ENCODE peak calls at places on chromosomes 5 and 9, in eight cellular contexts. L is SK-N-SH treated with all-trans-retinoic acid at 6 μM for 48 hours; W is mucosa of descending colon; M is left lung; V is T-cell; H is activated naive CD8-positive, alpha-beta T cell treated with anti-CD3 and anti-CD28 coated beads, Interleukin-2, amount 50 U/mL, for 24 hours; S is stimulated activated naive CD8-positive, alpha-beta T cell treated with anti-CD3 and anti-CD28 coated beads, Interleukin-15, amount 100 ng/mL, for 72 hours; Y is right cardiac atrium. N is an unnamed sample.

GRCh38 chr5:123937230-123937629 is 425.3 kb downstream of the CSNK1G3 start:
- ATAC-seq in Y (peak; percentile 53), S (no peak), H (no peak), M (peak; percentile 43), W (peak; percentile 41), V (no peak), L (peak; percentile 27), N (no peak)

GRCh38 chr9:22990349-22990748 is 543.7 kb downstream of the DMRTA1 start:
- ATAC-seq in M (no peak), S (no peak), H (no peak), Y (no peak), L (no peak), W (no peak), V (no peak), N (no peak)

GRCh38 chr5:151384106-151384505 is 36.7 kb upstream of the SLC36A2 start:
- ATAC-seq in V (no peak), L (no peak), S (no peak), M (peak; percentile 70), Y (no peak), H (no peak), W (no peak), N (no peak)

GRCh38 chr9:3898371-3899218 is 372.8 kb upstream of the RFX3 start:
- ATAC-seq in L (no peak), M (peak; percentile 58), S (no peak), Y (peak; percentile 76), V (no peak), W (peak; percentile 57), H (no peak), N (no peak)

GRCh38 chr5:109936996-109937395 is 247.3 kb downstream of the MAN2A1 start:
- ATAC-seq in Y (no peak), V (no peak), H (peak; percentile 62), M (no peak), W (no peak), L (no peak), S (peak; percentile 65), N (no peak)

GRCh38 chr9:2215941-2216441 is 200.8 kb downstream of the SMARCA2 start:
- ATAC-seq in M (no peak), W (no peak), Y (no peak), V (no peak), H (no peak), S (no peak), L (no peak), N (no peak)

GRCh38 chr5:143542798-143543144 is 139.3 kb upstream of the NR3C1 start:
- ATAC-seq in V (no peak), H (no peak), S (no peak), L (peak; percentile 20), Y (peak; percentile 26), W (no peak), M (no peak), N (no peak)

GRCh38 chr9:90141723-90142122 is 500.9 kb downstream of the DIRAS2 start:
- ATAC-seq in H (no peak), M (peak; percentile 85), Y (no peak), W (peak; percentile 54), V (no peak), L (no peak), S (no peak), N (no peak)

GRCh38 chr5:139740993-139741672 is 54.5 kb upstream of the PSD2 start:
- ATAC-seq in H (no peak), V (no peak), L (no peak), Y (no peak), W (no peak), S (no peak), M (no peak), N (no peak)

GRCh38 chr5:103295871-103296270 is 37.3 kb downstream of the MACIR start:
- ATAC-seq in M (no peak), W (no peak), L (no peak), S (no peak), H (no peak), V (no peak), Y (no peak), N (no peak)

GRCh38 chr9:107163370-107163769 is 119.7 kb upstream of the RAD23B start:
- ATAC-seq in S (no peak), H (no peak), L (no peak), V (no peak), Y (no peak), W (no peak), M (no peak), N (no peak)

GRCh38 chr5:169628891-169629290 is 8.2 kb upstream of the DOCK2 start:
- ATAC-seq in Y (no peak), H (no peak), M (no peak), W (no peak), L (no peak), V (no peak), S (no peak), N (no peak)

GRCh38 chr9:89351584-89351983 is 33.3 kb downstream of the SECISBP2 start:
- ATAC-seq in W (peak; percentile 12), L (no peak), V (no peak), M (peak; percentile 18), H (no peak), S (no peak), Y (peak; percentile 9), N (no peak)

GRCh38 chr5:147431586-147431985 is 78.3 kb downstream of the DPYSL3 start:
- ATAC-seq in H (no peak), S (no peak), V (no peak), L (no peak), M (no peak), Y (no peak), W (no peak), N (no peak)

GRCh38 chr9:27151693-27152397 is 42.8 kb downstream of the TEK start:
- ATAC-seq in M (no peak), S (no peak), Y (peak; percentile 55), H (no peak), L (no peak), W (no peak), V (no peak), N (peak; percentile 31)

GRCh38 chr5:169838688-169839087 is 141.6 kb downstream of the INSYN2B start:
- ATAC-seq in W (no peak), S (peak; percentile 74), M (no peak), Y (no peak), L (no peak), V (no peak), H (no peak), N (no peak)

GRCh38 chr9:78620303-78620702 is 323.4 kb downstream of the PSAT1 start:
- ATAC-seq in V (no peak), M (no peak), H (no peak), S (no peak), W (no peak), Y (no peak), L (peak; percentile 44), N (no peak)

GRCh38 chr5:157371655-157372471 is 88.2 kb upstream of the NIPAL4 start:
- ATAC-seq in M (no peak), Y (no peak), W (no peak), H (no peak), V (no peak), L (no peak), S (no peak), N (no peak)

GRCh38 chr9:3446313-3446712 is 79.5 kb downstream of the RFX3 start:
- ATAC-seq in H (no peak), V (no peak), M (no peak), Y (no peak), S (no peak), W (no peak), L (peak; percentile 67), N (no peak)

GRCh38 chr5:42399702-42400101 is 23.5 kb upstream of the GHR start:
- ATAC-seq in Y (no peak), M (no peak), S (no peak), L (no peak), V (no peak), H (no peak), W (no peak), N (no peak)

GRCh38 chr9:35729700-35730485 is 2.1 kb downstream of the TLN1 start:
- ATAC-seq in S (no peak), V (no peak), Y (no peak), L (peak; percentile 32), M (no peak), W (no peak), H (no peak), N (no peak)

GRCh38 chr9:17578577-17578910 is 322 bp upstream of the SH3GL2 start:
- ATAC-seq in H (no peak), Y (no peak), M (peak; percentile 48), S (peak; percentile 9), W (peak; percentile 48), L (peak; percentile 60), V (no peak), N (no peak)

GRCh38 chr9:126439402-126439765 is 112.8 kb downstream of the MVB12B start:
- ATAC-seq in M (no peak), W (no peak), S (peak; percentile 100), Y (no peak), V (no peak), H (peak; percentile 81), L (peak; percentile 74), N (no peak)

GRCh38 chr9:17018001-17018491 is 116.8 kb upstream of the CNTLN start:
- ATAC-seq in H (no peak), W (no peak), Y (peak; percentile 95), S (no peak), M (no peak), L (no peak), V (no peak), N (peak; percentile 97)

GRCh38 chr9:20604561-20604960 is 17.7 kb downstream of the MLLT3 start:
- ATAC-seq in V (peak; percentile 79), W (peak; percentile 69), H (peak; percentile 77), L (peak; percentile 84), M (peak; percentile 66), Y (peak; percentile 42), S (peak; percentile 84), N (no peak)

GRCh38 chr9:121316378-121316777 is 48.4 kb downstream of the GSN start:
- ATAC-seq in L (no peak), Y (no peak), H (no peak), S (no peak), V (no peak), M (no peak), W (no peak), N (no peak)

GRCh38 chr5:44388504-44389409 is 463 bp downstream of the FGF10 start:
- ATAC-seq in Y (peak; percentile 64), S (no peak), W (peak; percentile 24), M (peak; percentile 50), H (no peak), L (peak; percentile 66), V (no peak), N (peak; percentile 35)

GRCh38 chr9:136051568-136052432 is 43.3 kb downstream of the NACC2 start:
- ATAC-seq in M (peak; percentile 79), V (peak; percentile 47), Y (peak; percentile 43), W (peak; percentile 89), H (peak; percentile 30), S (peak; percentile 41), L (peak; percentile 85), N (peak; percentile 70)

GRCh38 chr5:156623381-156624040 is 226.6 kb upstream of the PPP1R2B start:
- ATAC-seq in W (no peak), V (no peak), L (no peak), S (no peak), Y (no peak), H (no peak), M (no peak), N (no peak)

GRCh38 chr5:134037160-134037559 is 32.4 kb upstream of the VDAC1 start:
- ATAC-seq in M (no peak), H (no peak), L (no peak), V (no peak), Y (no peak), S (no peak), W (no peak), N (no peak)

GRCh38 chr5:112930082-112930344 is 8.0 kb upstream of the REEP5 start:
- ATAC-seq in L (no peak), S (peak; percentile 51), W (peak; percentile 66), V (peak; percentile 95), Y (no peak), H (no peak), M (no peak), N (no peak)